ENCODE peak calls at places on chromosomes 13 and 19, in four cellular contexts. V is fibroblast of the aortic adventitia, E is cardiac fibroblast, D is HepG2. C is an unnamed sample.

GRCh38 chr19:42159942-42160341 is 27.7 kb upstream of the POU2F2 start:
- DNase-seq in E (no peak), D (no peak), V (no peak), C (no peak)

GRCh38 chr13:51118809-51119431 is 7.8 kb upstream of the C13orf42 start:
- DNase-seq in D (no peak), E (no peak), V (no peak), C (no peak)

GRCh38 chr19:54138777-54139256 is 1.3 kb downstream of the CNOT3 start:
- DNase-seq in V (no peak), D (no peak), E (no peak), C (no peak)

GRCh38 chr13:94369862-94370491 is 109.5 kb downstream of the DCT start:
- DNase-seq in V (peak), D (no peak), E (peak), C (no peak)

GRCh38 chr13:33231339-33231738 is 54.2 kb downstream of the STARD13 start:
- DNase-seq in D (no peak), V (no peak), E (no peak), C (no peak)

GRCh38 chr13:49985129-49985528 is 11.7 kb upstream of the TRIM13 start:
- DNase-seq in E (no peak), V (no peak), D (no peak), C (peak)

GRCh38 chr19:19637186-19637522 is 6.3 kb downstream of the GMIP start:
- DNase-seq in V (no peak), D (no peak), E (no peak), C (no peak)

GRCh38 chr19:10478903-10479384 is 24.2 kb downstream of the KEAP1 start:
- DNase-seq in E (peak), V (peak), D (peak), C (peak)

GRCh38 chr13:98471895-98472294 is 105.0 kb downstream of the STK24 start:
- DNase-seq in D (no peak), V (no peak), E (no peak), C (peak)
- TF ChIP-seq CTCF in D (no peak), V (no peak), E (no peak), C (peak)

DNA sequence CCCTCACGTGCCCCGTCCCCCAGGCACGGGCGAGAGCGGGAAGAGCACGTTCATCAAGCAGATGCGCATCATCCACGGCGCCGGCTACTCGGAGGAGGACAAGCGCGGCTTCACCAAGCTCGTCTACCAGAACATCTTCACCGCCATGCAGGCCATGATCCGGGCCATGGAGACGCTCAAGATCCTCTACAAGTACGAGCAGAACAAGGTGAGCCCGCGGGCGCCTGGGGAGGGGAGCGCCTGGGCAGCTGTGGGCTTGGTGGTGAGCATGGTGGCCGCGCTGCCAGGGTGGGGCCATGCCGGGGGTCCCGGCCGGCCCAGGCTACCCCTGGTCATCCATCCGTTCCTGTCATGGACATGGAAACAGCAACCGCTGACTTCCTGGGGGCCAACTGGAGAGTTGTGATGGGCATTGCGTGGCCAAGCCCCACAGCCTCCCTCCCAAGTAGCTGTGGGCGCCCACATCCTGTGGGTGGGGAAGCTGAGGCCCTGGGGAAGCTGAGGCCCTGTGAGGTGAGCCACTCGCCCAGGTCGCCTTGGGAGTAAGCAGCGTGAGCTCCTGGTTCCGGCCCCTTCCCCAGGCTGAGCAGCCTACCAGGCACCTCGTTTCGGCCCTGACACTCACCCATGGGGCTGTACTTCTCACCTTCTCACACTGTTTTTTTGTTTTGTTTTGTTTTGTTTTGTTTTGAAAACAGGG is 16.1 kb downstream of the GNA11 start:
- DNase-seq in V (no peak), E (no peak), D (no peak), C (no peak)
- TF ChIP-seq CTCF in V (no peak), E (no peak), D (no peak), C (no peak)

GRCh38 chr13:40667622-40667978 is 1.2 kb upstream of the FOXO1 start:
- DNase-seq in D (no peak), V (no peak), E (no peak), C (no peak)

GRCh38 chr13:40670307-40670706 is 3.9 kb upstream of the FOXO1 start:
- DNase-seq in E (no peak), D (no peak), V (no peak), C (no peak)

GRCh38 chr13:40666058-40666904 is at the start of gene FOXO1:
- DNase-seq in V (peak), E (peak), D (peak), C (peak)

GRCh38 chr13:40666905-40667621 is 622 bp upstream of the FOXO1 start:
- DNase-seq in D (peak), V (no peak), E (no peak), C (peak)

DNA sequence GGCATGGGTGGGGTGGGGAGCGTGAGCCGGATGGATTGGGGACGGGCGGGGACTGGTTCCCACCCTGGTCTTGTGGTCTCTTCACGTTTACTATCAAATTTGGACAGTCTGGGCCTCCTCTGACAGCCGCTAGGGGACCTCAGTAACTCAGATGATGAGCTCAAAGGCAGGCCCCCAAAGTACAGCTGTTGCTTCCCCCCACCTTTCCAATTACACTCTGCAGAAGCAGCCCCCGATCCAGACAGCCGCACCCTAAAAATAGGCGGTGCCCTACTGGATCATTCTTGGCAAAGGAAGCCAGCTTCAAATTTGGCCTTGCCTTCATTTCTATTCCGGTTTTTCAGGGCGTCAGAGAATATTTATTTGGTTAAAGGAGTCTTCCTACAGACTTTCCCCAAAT is 1.9 kb upstream of the FOXO1 start:
- DNase-seq in D (peak), E (no peak), V (peak), C (no peak)
- TF ChIP-seq CTCF in D (peak), E (peak), V (peak), C (peak)

GRCh38 chr13:109131698-109132257 is 502.4 kb downstream of the MYO16 start:
- DNase-seq in E (peak), V (peak), D (no peak), C (no peak)

GRCh38 chr13:109139346-109139745 is 509.9 kb downstream of the MYO16 start:
- DNase-seq in V (no peak), D (no peak), E (no peak), C (no peak)

GRCh38 chr13:109136873-109137272 is 507.5 kb downstream of the MYO16 start:
- DNase-seq in V (no peak), D (no peak), E (no peak), C (no peak)

GRCh38 chr13:109130093-109130835 is 500.9 kb downstream of the MYO16 start:
- DNase-seq in V (no peak), D (no peak), E (no peak), C (no peak)

DNA sequence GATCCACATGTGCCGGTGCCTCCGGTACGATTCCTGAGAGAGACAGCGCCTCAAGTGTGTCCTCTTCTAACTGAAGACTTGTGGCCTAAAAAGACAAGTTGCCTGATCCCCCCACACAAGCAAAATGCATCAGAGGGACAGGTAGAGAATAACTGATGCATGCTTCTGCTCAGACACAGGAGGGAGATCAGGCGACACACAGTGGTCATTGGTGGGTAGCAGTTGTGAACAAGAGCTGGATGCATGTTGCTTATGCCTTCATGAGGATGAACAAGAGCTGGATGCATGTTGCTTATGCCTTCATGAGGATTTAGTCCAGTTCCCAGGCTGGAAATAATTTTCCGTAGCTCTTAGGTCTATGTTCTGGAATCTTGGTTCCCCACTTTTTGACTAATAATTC is 505.6 kb downstream of the MYO16 start:
- DNase-seq in V (no peak), E (no peak), D (no peak), C (no peak)
- TF ChIP-seq CTCF in V (peak), E (no peak), D (peak), C (no peak)

DNA sequence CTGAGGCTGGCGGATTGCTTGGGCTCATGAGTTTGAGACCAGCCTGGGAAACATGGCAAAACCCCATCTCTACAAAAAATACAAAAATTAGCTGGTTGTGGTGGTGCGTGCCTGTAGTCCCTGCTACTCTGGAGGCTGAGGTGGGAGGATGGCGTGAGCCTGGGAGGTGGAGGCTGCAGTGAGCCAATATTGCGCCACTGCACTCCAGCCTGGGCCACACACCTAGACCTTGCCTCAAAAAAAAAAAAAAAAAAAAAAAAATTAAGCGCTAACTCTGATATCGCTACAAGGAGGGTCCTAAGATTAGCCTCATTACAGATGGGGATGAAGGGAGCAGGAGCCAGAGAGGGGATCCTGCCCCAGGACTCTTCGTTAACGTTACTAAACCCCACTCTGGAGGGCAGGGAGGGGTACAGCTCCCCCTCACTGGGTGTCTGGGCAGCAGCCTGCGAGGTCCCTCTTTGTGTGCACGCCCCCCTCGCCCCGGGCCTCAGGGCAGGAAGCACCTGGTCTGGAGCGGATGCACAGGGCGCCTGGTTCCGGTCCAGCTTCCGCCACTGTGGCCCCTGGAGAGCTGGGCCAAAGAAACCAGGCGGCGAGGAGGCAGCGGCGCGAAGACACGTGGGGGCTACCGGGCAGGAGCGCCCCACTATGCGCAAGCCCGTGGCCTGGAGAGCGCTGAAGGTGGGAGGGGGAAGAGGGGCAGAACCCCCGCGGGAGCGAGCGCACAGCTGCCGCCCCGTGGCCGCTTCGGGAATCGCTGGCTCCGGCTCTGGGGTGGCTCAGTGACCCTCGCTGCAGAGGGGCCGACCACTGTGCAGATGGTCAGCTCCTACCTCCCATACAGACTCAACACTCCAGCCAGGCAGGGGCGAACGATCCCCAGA is 1.5 kb upstream of the LYL1 start:
- DNase-seq in V (no peak), D (no peak), E (no peak), C (peak)
- TF ChIP-seq CTCF in V (peak), D (peak), E (peak), C (no peak)

DNA sequence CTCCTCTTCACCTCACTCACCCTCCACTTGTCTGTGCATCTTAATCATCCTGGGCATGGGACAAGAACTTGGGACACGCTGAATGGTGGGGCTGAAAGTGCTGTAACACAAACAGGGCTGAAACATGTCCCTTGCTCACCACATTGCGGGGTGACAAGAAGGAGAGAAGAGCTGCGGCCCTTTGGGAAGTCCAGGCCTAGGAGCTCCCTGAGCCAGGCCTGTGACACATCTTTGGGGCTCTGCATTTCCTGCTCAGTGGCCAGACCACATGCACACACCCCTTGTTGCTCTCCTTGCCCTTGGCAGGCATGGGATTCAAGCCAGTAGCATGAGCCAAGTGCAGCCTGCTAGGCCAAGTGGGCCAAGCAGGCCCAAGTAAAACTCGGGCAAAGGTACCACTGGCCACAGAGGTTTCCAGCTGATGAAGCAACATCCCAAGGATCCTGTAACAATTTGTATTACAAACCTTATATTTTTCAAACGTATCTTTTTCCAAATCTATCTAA is 1384.3 kb upstream of the PCDH20 start:
- DNase-seq in D (no peak), V (no peak), E (no peak), C (no peak)
- TF ChIP-seq CTCF in D (no peak), V (no peak), E (no peak), C (no peak)

DNA sequence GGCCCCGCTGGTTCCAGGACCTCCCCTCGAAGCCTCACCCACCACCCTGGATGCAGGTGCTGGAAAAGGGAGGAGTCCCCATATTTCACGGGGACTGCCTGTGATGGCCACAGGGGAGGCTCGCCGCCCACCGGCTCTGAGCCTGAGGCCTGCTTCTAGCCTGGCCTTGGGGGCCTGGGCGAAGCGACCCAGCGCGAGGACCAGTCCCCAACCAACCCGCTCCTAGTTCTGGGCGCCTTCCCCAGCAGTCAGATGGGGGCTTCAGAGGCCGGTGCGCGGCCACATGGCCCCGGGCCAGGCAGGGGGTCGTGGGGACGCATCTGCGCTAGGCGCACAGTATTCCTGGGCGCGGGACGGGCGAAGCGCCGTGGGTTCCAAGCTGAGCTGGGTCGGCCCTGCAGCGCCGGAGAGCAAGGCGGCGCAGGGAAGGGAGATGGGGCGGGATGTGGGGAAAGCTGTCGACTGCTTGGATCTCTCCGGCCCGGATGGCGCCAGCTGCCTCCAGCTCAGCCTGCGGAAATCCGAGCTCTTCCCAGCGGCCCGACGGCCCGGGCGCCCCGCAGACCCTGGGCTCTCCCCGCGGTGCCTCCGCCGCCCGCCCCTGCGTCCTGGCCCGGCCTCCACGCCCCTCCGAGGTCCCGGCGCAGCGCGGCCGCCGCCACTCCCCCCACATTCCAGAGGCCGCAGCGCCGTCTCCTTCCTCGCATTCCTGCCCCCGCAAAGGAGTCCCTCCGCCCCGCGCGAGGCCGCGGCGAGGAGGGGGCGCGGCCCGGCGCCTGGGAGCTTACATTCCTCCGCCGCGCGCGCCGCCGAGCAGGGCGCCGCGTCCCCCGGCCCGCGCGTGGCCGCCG is at the start of gene WTIP:
- DNase-seq in V (peak), E (peak), D (peak), C (peak)
- TF ChIP-seq CTCF in V (no peak), E (no peak), D (no peak), C (no peak)

C was measured in stomach.